ENCODE peak calls at places on chromosomes 2 and 18, in six cellular contexts. I is head of caudate nucleus; V is H4; Q is activated gamma-delta T cell treated with anti-CD3 and anti-CD28 coated beads, Interleukin-2, amount 50 U/mL, for 16 hours; D is stimulated activated CD4-positive, alpha-beta T cell treated with anti-CD3 and anti-CD28 coated beads, Interleukin-12 subunit alpha, Interleukin-12 subunit beta, amount 100 ng/mL, for 48 hours; G is heart right ventricle. C is an unnamed sample.

GRCh38 chr2:27191107-27191829 is 20.6 kb upstream of the ATRAID start:
- DNase-seq in I (no peak), V (peak), Q (no peak), D (no peak), G (peak), C (peak)

GRCh38 chr18:32158108-32158624 is 31.7 kb upstream of the MEP1B start:
- DNase-seq in I (peak), V (peak), Q (peak), D (peak), G (peak), C (peak)

GRCh38 chr2:32668254-32668653 is 40.4 kb downstream of the TTC27 start:
- DNase-seq in I (no peak), V (no peak), Q (no peak), D (no peak), G (no peak), C (no peak)

GRCh38 chr2:188146888-188147287 is 144.8 kb upstream of the GULP1 start:
- DNase-seq in I (no peak), V (no peak), Q (no peak), D (no peak), G (no peak), C (no peak)

GRCh38 chr2:231781798-231782726 is 980 bp upstream of the PDE6D start:
- DNase-seq in I (no peak), V (no peak), Q (no peak), D (no peak), G (peak), C (no peak)

GRCh38 chr2:239934571-239935171 is 90.5 kb downstream of the NDUFA10 start:
- DNase-seq in I (peak), V (no peak), Q (peak), D (peak), G (peak), C (peak)

GRCh38 chr2:16818203-16818556 is 152.5 kb upstream of the CYRIA start:
- DNase-seq in I (no peak), V (no peak), Q (no peak), D (no peak), G (no peak), C (no peak)

GRCh38 chr2:9712263-9712662 is 81.5 kb upstream of the YWHAQ start:
- DNase-seq in I (no peak), V (no peak), Q (no peak), D (no peak), G (no peak), C (no peak)

GRCh38 chr18:37496568-37496967 is 69.0 kb downstream of the CELF4 start:
- DNase-seq in I (no peak), V (no peak), Q (no peak), D (no peak), G (no peak), C (no peak)

GRCh38 chr2:29753676-29754444 is 167.5 kb downstream of the ALK start:
- DNase-seq in I (no peak), V (no peak), Q (no peak), D (no peak), G (no peak), C (no peak)

GRCh38 chr2:200847939-200848338 is 16.5 kb downstream of the CLK1 start:
- DNase-seq in I (no peak), V (no peak), Q (no peak), D (no peak), G (no peak), C (no peak)

GRCh38 chr18:76490040-76490439 is 5.0 kb downstream of the ZNF516 start:
- DNase-seq in I (no peak), V (no peak), Q (no peak), D (no peak), G (no peak), C (no peak)

GRCh38 chr2:151999058-151999457 is 99.8 kb downstream of the CACNB4 start:
- DNase-seq in I (peak), V (peak), Q (no peak), D (peak), G (peak), C (peak)

GRCh38 chr2:150531626-150532419 is 44.4 kb upstream of the RND3 start:
- DNase-seq in I (no peak), V (no peak), Q (no peak), D (no peak), G (no peak), C (no peak)

GRCh38 chr2:33229646-33230045 is 246.8 kb upstream of the RASGRP3 start:
- DNase-seq in I (no peak), V (no peak), Q (no peak), D (no peak), G (no peak), C (no peak)

GRCh38 chr2:222756951-222757645 is 85.6 kb downstream of the MOGAT1 start:
- DNase-seq in I (no peak), V (no peak), Q (no peak), D (no peak), G (no peak), C (peak)

GRCh38 chr2:201858781-201859180 is 52.4 kb downstream of the CDK15 start:
- DNase-seq in I (peak), V (peak), Q (no peak), D (no peak), G (no peak), C (no peak)